ENCODE peak calls at places on chromosomes 4 and X, in ten cellular contexts. D is BJ; O is MCF 10A; S is NB4; I is thyroid gland; X is testis; Q is kidney; K is RWPE1; R is GM12865; L is CD4-positive, alpha-beta T cell. W is an unnamed sample.

GRCh38 chr4:138639018-138639876 is 376.3 kb upstream of the NOCT start:
- DNase-seq in D (peak), O (peak), S (no peak), I (no peak), X (no peak), Q (no peak), K (peak), R (no peak), L (no peak), W (no peak)

GRCh38 chr4:188864741-188865140 is 725.5 kb downstream of the TRIML1 start:
- DNase-seq in D (no peak), O (no peak), S (no peak), I (no peak), X (no peak), Q (no peak), K (no peak), R (no peak), L (no peak), W (no peak)

GRCh38 chr4:4854649-4855292 is 4.7 kb upstream of the MSX1 start:
- DNase-seq in D (no peak), O (no peak), S (no peak), I (no peak), X (no peak), Q (peak), K (no peak), R (no peak), L (no peak), W (no peak)

GRCh38 chr4:86894465-86894864 is 2.2 kb upstream of the C4orf36 start:
- DNase-seq in D (no peak), O (peak), S (peak), I (no peak), X (no peak), Q (no peak), K (no peak), R (no peak), L (no peak), W (no peak)

GRCh38 chrX:1925053-1925481 is 310.2 kb downstream of the ASMT start:
- DNase-seq in D (no peak), O (no peak), S (no peak), I (no peak), X (peak), Q (no peak), K (no peak), R (no peak), L (no peak), W (no peak)

GRCh38 chrX:134460861-134461218 is 875 bp downstream of the HPRT1 start:
- DNase-seq in D (no peak), O (peak), S (peak), I (no peak), X (no peak), Q (no peak), K (no peak), R (peak), L (no peak), W (no peak)

GRCh38 chr4:188147776-188148175 is 8.5 kb downstream of the TRIML1 start:
- DNase-seq in D (no peak), O (no peak), S (no peak), I (no peak), X (no peak), Q (no peak), K (no peak), R (no peak), L (no peak), W (no peak)

GRCh38 chrX:134174273-134174660 is 62.7 kb upstream of the CCDC160 start:
- DNase-seq in D (no peak), O (no peak), S (no peak), I (no peak), X (no peak), Q (no peak), K (no peak), R (no peak), L (no peak), W (no peak)

GRCh38 chr4:22391548-22391947 is 124.3 kb downstream of the ADGRA3 start:
- DNase-seq in D (no peak), O (no peak), S (no peak), I (no peak), X (no peak), Q (no peak), K (no peak), R (no peak), L (no peak), W (no peak)

GRCh38 chrX:154470434-154470833 is 8.6 kb downstream of the LAGE3 start:
- DNase-seq in D (no peak), O (no peak), S (no peak), I (no peak), X (no peak), Q (no peak), K (no peak), R (no peak), L (no peak), W (no peak)

GRCh38 chr4:8182858-8183725 is 16.0 kb upstream of the SH3TC1 start:
- DNase-seq in D (peak), O (peak), S (no peak), I (peak), X (peak), Q (peak), K (peak), R (no peak), L (no peak), W (no peak)

GRCh38 chr4:16196482-16197393 is 29.5 kb downstream of the TAPT1 start:
- DNase-seq in D (no peak), O (peak), S (peak), I (no peak), X (no peak), Q (no peak), K (peak), R (no peak), L (no peak), W (no peak)

GRCh38 chr4:76758290-76758882 is 139.6 kb downstream of the SOWAHB start:
- DNase-seq in D (no peak), O (peak), S (peak), I (peak), X (peak), Q (no peak), K (peak), R (peak), L (no peak), W (peak)

GRCh38 chr4:53044651-53044960 is 182.5 kb downstream of the RASL11B start:
- DNase-seq in D (no peak), O (no peak), S (no peak), I (no peak), X (no peak), Q (no peak), K (no peak), R (no peak), L (no peak), W (no peak)

GRCh38 chrX:115630204-115630603 is 69.2 kb downstream of the PLS3 start:
- DNase-seq in D (no peak), O (no peak), S (no peak), I (no peak), X (no peak), Q (no peak), K (no peak), R (no peak), L (no peak), W (no peak)

GRCh38 chr4:168505996-168506395 is 9.1 kb downstream of the PALLD start:
- DNase-seq in D (no peak), O (no peak), S (peak), I (no peak), X (no peak), Q (no peak), K (no peak), R (no peak), L (no peak), W (no peak)

GRCh38 chrX:12949927-12950656 is 24.8 kb upstream of the TMSB4X start:
- DNase-seq in D (no peak), O (peak), S (peak), I (peak), X (peak), Q (peak), K (peak), R (peak), L (peak), W (peak)

GRCh38 chrX:121504148-121504547 is 456.7 kb downstream of the GLUD2 start:
- DNase-seq in D (no peak), O (no peak), S (peak), I (no peak), X (no peak), Q (no peak), K (no peak), R (no peak), L (no peak), W (no peak)

GRCh38 chrX:65706041-65706828 is 38.8 kb downstream of the MSN start:
- DNase-seq in D (no peak), O (peak), S (peak), I (peak), X (no peak), Q (no peak), K (peak), R (peak), L (no peak), W (no peak)

GRCh38 chr4:1204286-1204827 is 32.0 kb upstream of the SPON2 start:
- DNase-seq in D (no peak), O (no peak), S (peak), I (no peak), X (peak), Q (peak), K (no peak), R (no peak), L (no peak), W (no peak)

GRCh38 chr4:89519771-89520170 is 212.2 kb upstream of the GPRIN3 start:
- DNase-seq in D (no peak), O (no peak), S (no peak), I (no peak), X (no peak), Q (no peak), K (no peak), R (no peak), L (no peak), W (no peak)

GRCh38 chr4:53784112-53784511 is 192.8 kb upstream of the LNX1 start:
- DNase-seq in D (no peak), O (no peak), S (no peak), I (no peak), X (no peak), Q (no peak), K (no peak), R (no peak), L (no peak), W (no peak)

GRCh38 chrX:13029341-13029740 is 15.1 kb downstream of the FAM9C start:
- DNase-seq in D (no peak), O (peak), S (no peak), I (peak), X (peak), Q (peak), K (no peak), R (no peak), L (no peak), W (no peak)

DNA sequence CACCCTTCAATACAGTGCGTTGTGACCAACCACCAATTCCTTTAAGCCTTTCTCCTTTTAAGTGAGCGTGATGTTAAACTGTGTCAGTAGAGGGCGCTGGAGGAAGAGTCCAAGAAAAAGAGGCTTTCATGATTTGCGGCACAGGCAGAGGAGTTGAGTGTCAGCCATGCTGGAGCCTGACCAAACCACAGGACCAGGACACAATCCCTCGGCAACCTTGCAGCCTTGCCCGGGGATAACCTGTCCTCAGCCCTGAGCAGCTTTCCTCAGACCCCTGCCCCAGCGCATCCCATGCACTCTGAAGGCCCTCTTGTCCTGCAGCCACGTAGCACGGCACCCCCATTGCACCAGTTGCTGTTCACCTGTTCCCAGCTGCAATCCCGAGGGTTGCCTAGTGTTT is 53.5 kb upstream of the SMIM31 start:
- DNase-seq in D (no peak), O (peak), S (peak), I (no peak), X (peak), Q (no peak), K (no peak), R (peak), L (no peak), W (no peak)
- TF ChIP-seq CTCF in D (no peak), O (no peak), S (peak), I (no peak), X (no peak), Q (no peak), K (no peak), R (peak), L (no peak), W (peak)

GRCh38 chr4:5980436-5981155 is 37.6 kb downstream of the C4orf50 start:
- DNase-seq in D (no peak), O (peak), S (no peak), I (no peak), X (no peak), Q (no peak), K (no peak), R (no peak), L (no peak), W (no peak)
- TF ChIP-seq CTCF in D (no peak), O (no peak), S (no peak), I (no peak), X (no peak), Q (no peak), K (no peak), R (no peak), L (no peak), W (no peak)

GRCh38 chr4:120056249-120056648 is 10.4 kb downstream of the MAD2L1 start:
- DNase-seq in D (peak), O (no peak), S (no peak), I (no peak), X (no peak), Q (no peak), K (no peak), R (no peak), L (no peak), W (no peak)
- TF ChIP-seq CTCF in D (peak), O (peak), S (no peak), I (no peak), X (no peak), Q (no peak), K (peak), R (no peak), L (no peak), W (no peak)

GRCh38 chr4:24472514-24473308 is 111.6 kb downstream of the DHX15 start:
- DNase-seq in D (no peak), O (peak), S (peak), I (peak), X (peak), Q (peak), K (peak), R (peak), L (peak), W (peak)

GRCh38 chr4:24471623-24472510 is 112.5 kb downstream of the DHX15 start:
- DNase-seq in D (no peak), O (no peak), S (no peak), I (peak), X (peak), Q (peak), K (peak), R (no peak), L (no peak), W (peak)

GRCh38 chr4:24470681-24471622 is 113.4 kb downstream of the DHX15 start:
- DNase-seq in D (no peak), O (no peak), S (peak), I (peak), X (peak), Q (peak), K (peak), R (peak), L (no peak), W (peak)

GRCh38 chr4:24475756-24476155 is 108.6 kb downstream of the DHX15 start:
- DNase-seq in D (no peak), O (no peak), S (no peak), I (no peak), X (no peak), Q (no peak), K (no peak), R (no peak), L (no peak), W (no peak)

DNA sequence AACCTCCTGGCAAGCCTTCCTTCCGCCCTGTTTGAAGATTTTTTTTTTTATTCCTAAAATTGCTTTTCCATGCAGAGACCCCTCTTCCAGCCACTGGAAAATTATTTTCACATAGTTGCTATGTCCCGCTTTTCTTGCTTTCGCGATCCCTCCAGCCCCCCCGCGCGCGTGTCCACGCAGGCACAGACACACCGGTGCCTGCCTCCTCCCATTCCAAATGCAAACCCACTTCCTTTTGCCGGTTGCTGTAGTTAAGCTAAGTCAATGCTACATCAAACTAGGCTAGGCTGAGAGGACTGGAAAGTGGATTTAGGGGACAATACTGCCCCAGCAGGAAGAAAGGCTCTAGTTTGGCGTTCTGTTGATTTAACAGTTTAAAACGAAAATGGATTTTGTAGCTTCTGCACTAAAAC is 111.0 kb downstream of the DHX15 start:
- DNase-seq in D (no peak), O (peak), S (peak), I (peak), X (peak), Q (no peak), K (no peak), R (no peak), L (no peak), W (peak)
- TF ChIP-seq CTCF in D (no peak), O (no peak), S (no peak), I (no peak), X (no peak), Q (no peak), K (peak), R (no peak), L (no peak), W (no peak)

GRCh38 chr4:78601013-78601412 is 49.4 kb downstream of the ANXA3 start:
- DNase-seq in D (no peak), O (no peak), S (no peak), I (no peak), X (no peak), Q (no peak), K (no peak), R (peak), L (no peak), W (peak)

GRCh38 chr4:78602334-78602733 is 50.8 kb downstream of the ANXA3 start:
- DNase-seq in D (no peak), O (no peak), S (no peak), I (no peak), X (no peak), Q (no peak), K (no peak), R (no peak), L (no peak), W (no peak)

GRCh38 chr4:78599147-78599546 is 47.6 kb downstream of the ANXA3 start:
- DNase-seq in D (no peak), O (no peak), S (no peak), I (no peak), X (no peak), Q (no peak), K (no peak), R (no peak), L (no peak), W (no peak)

GRCh38 chr4:78603384-78603783 is 51.8 kb downstream of the ANXA3 start:
- DNase-seq in D (no peak), O (no peak), S (no peak), I (no peak), X (no peak), Q (no peak), K (no peak), R (no peak), L (no peak), W (no peak)

DNA sequence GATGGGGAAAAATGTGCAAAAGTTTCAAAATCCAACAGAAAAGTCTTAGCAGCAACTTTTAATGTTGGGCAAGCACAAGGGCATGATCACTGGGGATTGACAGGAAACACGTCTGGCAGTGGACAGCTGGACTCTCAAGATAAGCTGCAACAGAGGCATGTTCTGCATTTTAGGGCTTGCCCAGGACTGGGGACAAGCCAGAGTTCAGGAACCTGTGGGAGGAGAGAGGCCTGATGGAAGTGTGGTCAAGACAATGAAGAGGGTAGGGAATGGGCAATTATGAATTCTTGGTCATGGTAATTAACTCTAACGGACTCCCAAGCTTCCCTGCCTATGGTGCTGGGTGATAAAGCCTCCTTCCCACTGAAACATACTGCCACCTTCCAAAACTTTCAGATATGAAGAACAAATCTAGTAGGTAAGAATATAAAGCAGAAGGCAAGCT is 48.4 kb downstream of the ANXA3 start:
- DNase-seq in D (no peak), O (no peak), S (peak), I (no peak), X (no peak), Q (no peak), K (no peak), R (no peak), L (no peak), W (no peak)
- TF ChIP-seq CTCF in D (no peak), O (no peak), S (no peak), I (no peak), X (no peak), Q (no peak), K (no peak), R (no peak), L (no peak), W (no peak)

GRCh38 chr4:80322716-80323115 is 12.8 kb upstream of the CFAP299 start:
- DNase-seq in D (no peak), O (peak), S (peak), I (peak), X (no peak), Q (no peak), K (peak), R (peak), L (no peak), W (no peak)
- TF ChIP-seq CTCF in D (peak), O (peak), S (no peak), I (peak), X (no peak), Q (peak), K (no peak), R (no peak), L (no peak), W (no peak)

DNA sequence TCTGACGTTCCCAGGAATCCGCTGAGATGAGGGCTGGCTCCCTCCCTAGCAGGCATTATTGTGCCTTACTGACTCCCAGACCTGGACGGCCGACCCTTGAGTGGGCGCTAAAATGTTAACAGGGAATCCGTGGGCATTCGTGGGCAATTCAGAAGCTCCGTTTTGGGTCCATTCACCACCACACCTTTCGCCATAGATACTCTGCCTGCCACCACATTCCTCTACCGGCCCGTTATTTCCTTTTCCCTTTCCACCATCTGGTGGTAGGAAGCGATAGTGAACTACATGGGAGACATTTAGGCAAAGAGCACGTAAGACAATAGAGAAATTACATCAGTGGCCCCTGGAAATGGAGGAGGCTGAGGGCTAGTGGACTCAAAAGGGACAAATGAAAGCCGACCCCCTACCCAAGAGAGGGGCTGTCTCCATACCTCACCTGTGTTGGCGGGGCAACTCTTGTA is 1.0 kb upstream of the SH3KBP1 start:
- DNase-seq in D (peak), O (peak), S (peak), I (no peak), X (peak), Q (no peak), K (peak), R (peak), L (peak), W (peak)
- TF ChIP-seq CTCF in D (peak), O (peak), S (peak), I (peak), X (peak), Q (peak), K (peak), R (peak), L (peak), W (peak)